ENCODE peak calls at places on chromosomes 12 and 14, in eight cellular contexts. K is mucosa of descending colon; I is kidney epithelial cell; E is GM18507; L is tibial artery; P is PC-3; Q is activated naive CD8-positive, alpha-beta T cell treated with anti-CD3 and anti-CD28 coated beads for 36 hours; U is nephron progenitor cell. C is an unnamed sample.
A peak's percentile ranks its signal among the peaks of the same experiment; 100 is the strongest.

GRCh38 chr14:35829449-35829848 is 3.3 kb downstream of the BRMS1L start:
- DNase-seq in K (no peak), L (no peak), E (no peak), U (no peak), P (peak; percentile 37), I (no peak), Q (no peak), C (no peak)

GRCh38 chr12:9674226-9674590 is 4.7 kb downstream of the CLEC2D start:
- DNase-seq in I (no peak), U (no peak), P (no peak), K (peak; percentile 61), L (no peak), E (no peak), Q (peak; percentile 49), C (no peak)

GRCh38 chr14:37047996-37048395 is 124.4 kb downstream of the SLC25A21 start:
- DNase-seq in I (no peak), Q (no peak), U (no peak), K (no peak), L (no peak), P (peak; percentile 14), E (no peak), C (no peak)

GRCh38 chr14:32077081-32078029 is at the start of gene ARHGAP5:
- DNase-seq in U (peak; percentile 76), Q (peak; percentile 58), L (peak; percentile 43), I (no peak), P (no peak), K (peak; percentile 86), E (no peak), C (peak; percentile 47)

GRCh38 chr12:47905313-47905730 is 528 bp upstream of the VDR start:
- DNase-seq in I (peak; percentile 16), L (peak; percentile 28), K (peak; percentile 89), P (peak; percentile 77), Q (peak; percentile 48), U (peak; percentile 51), E (no peak), C (no peak)

GRCh38 chr12:53867216-53868012 is 71.2 kb upstream of the HOXC13 start:
- DNase-seq in I (no peak), U (peak; percentile 12), E (no peak), P (peak; percentile 32), Q (no peak), K (no peak), L (no peak), C (no peak)

GRCh38 chr12:29157486-29157946 is 8.4 kb downstream of the FAR2 start:
- DNase-seq in L (no peak), E (no peak), K (no peak), I (no peak), P (peak; percentile 68), U (no peak), Q (no peak), C (no peak)

GRCh38 chr12:115185529-115185928 is 501.6 kb upstream of the TBX3 start:
- DNase-seq in I (no peak), K (no peak), E (no peak), P (no peak), Q (no peak), U (no peak), L (no peak), C (no peak)

GRCh38 chr12:54385251-54385914 is 850 bp upstream of the ZNF385A start:
- DNase-seq in Q (no peak), I (no peak), U (no peak), L (no peak), E (no peak), K (no peak), P (no peak), C (no peak)

GRCh38 chr14:37034410-37035285 is 137.8 kb downstream of the SLC25A21 start:
- DNase-seq in Q (no peak), U (peak; percentile 12), L (no peak), I (no peak), P (no peak), E (no peak), K (no peak), C (no peak)

GRCh38 chr14:21191809-21192446 is 36.1 kb upstream of the OR5AU1 start:
- DNase-seq in E (peak; percentile 29), L (peak; percentile 55), K (peak; percentile 88), P (peak; percentile 57), I (peak; percentile 35), Q (peak; percentile 79), U (peak; percentile 80), C (no peak)

GRCh38 chr14:102540310-102541028 is 30.9 kb upstream of the ANKRD9 start:
- DNase-seq in U (no peak), P (no peak), Q (no peak), E (no peak), L (no peak), K (no peak), I (no peak), C (no peak)

GRCh38 chr14:100692859-100693558 is 33.7 kb upstream of the DLK1 start:
- DNase-seq in L (no peak), E (no peak), P (peak; percentile 98), K (no peak), I (peak; percentile 85), Q (no peak), U (no peak), C (no peak)

GRCh38 chr14:62722406-62722805 is 322.9 kb downstream of the KCNH5 start:
- DNase-seq in U (no peak), K (no peak), Q (no peak), L (no peak), E (no peak), P (peak; percentile 18), I (no peak), C (no peak)

GRCh38 chr12:124993568-124994434 is at the start of gene BRI3BP:
- DNase-seq in I (no peak), L (peak; percentile 33), Q (peak; percentile 84), K (peak; percentile 85), E (peak; percentile 49), U (peak; percentile 71), P (peak; percentile 70), C (peak; percentile 30)

GRCh38 chr12:101715045-101715444 is 17.6 kb downstream of the CHPT1 start:
- DNase-seq in P (no peak), Q (no peak), E (no peak), I (no peak), L (no peak), K (no peak), U (no peak), C (no peak)

GRCh38 chr12:132395908-132396305 is 66.5 kb upstream of the GALNT9 start:
- DNase-seq in U (no peak), I (no peak), L (peak; percentile 10), P (no peak), Q (no peak), K (no peak), E (no peak), C (no peak)

GRCh38 chr12:94149781-94150482 is 1.6 kb downstream of the PLXNC1 start:
- DNase-seq in L (peak; percentile 45), U (peak; percentile 66), P (no peak), I (no peak), K (peak; percentile 75), E (no peak), Q (peak; percentile 24), C (no peak)

GRCh38 chr12:90027889-90028570 is 319.4 kb upstream of the ATP2B1 start:
- DNase-seq in U (no peak), E (no peak), K (no peak), L (no peak), Q (no peak), I (no peak), P (no peak), C (no peak)

GRCh38 chr12:53219116-53219955 is 12.3 kb upstream of the ITGB7 start:
- DNase-seq in U (no peak), P (peak; percentile 49), K (peak; percentile 77), Q (peak; percentile 84), I (no peak), E (no peak), L (no peak), C (no peak)

GRCh38 chr12:72036393-72036792 is 97.7 kb downstream of the TPH2 start:
- DNase-seq in U (no peak), L (no peak), K (no peak), I (no peak), E (no peak), P (no peak), Q (no peak), C (no peak)

GRCh38 chr12:70756118-70756517 is 118.9 kb upstream of the PTPRB start:
- DNase-seq in I (peak; percentile 68), E (no peak), U (no peak), K (no peak), P (peak; percentile 92), L (no peak), Q (no peak), C (no peak)

GRCh38 chr12:104535383-104535782 is 78.6 kb downstream of the CHST11 start:
- DNase-seq in L (no peak), E (no peak), U (no peak), Q (no peak), P (no peak), K (no peak), I (no peak), C (no peak)

GRCh38 chr12:67484788-67485480 is 163.6 kb upstream of the DYRK2 start:
- DNase-seq in I (no peak), E (no peak), P (peak; percentile 63), U (no peak), Q (no peak), L (no peak), K (no peak), C (no peak)

GRCh38 chr12:96121271-96121711 is 72.9 kb upstream of the ELK3 start:
- DNase-seq in U (no peak), K (no peak), E (peak; percentile 25), I (no peak), Q (no peak), L (no peak), P (no peak), C (no peak)

GRCh38 chr14:37834275-37834674 is 238.8 kb downstream of the TTC6 start:
- DNase-seq in E (no peak), K (no peak), P (peak; percentile 12), L (no peak), U (no peak), Q (no peak), I (no peak), C (no peak)

GRCh38 chr14:96086574-96087077 is 47.5 kb downstream of the C14orf132 start:
- DNase-seq in Q (no peak), K (no peak), I (no peak), L (no peak), U (no peak), P (peak; percentile 30), E (no peak), C (no peak)

GRCh38 chr12:57616383-57617101 is 5.3 kb downstream of the ARHGEF25 start:
- DNase-seq in E (no peak), L (no peak), K (no peak), Q (no peak), U (no peak), I (no peak), P (no peak), C (no peak)

C was measured in NCI-H1417 treated with DMSO at 0.1 percent for 48 hours.